ENCODE peak calls at places on chromosomes 2 and 18, in six cellular contexts. X is SK-N-SH, C is HepG2, V is K562, Q is HCT116, L is GM12878. N is an unnamed sample.

GRCh38 chr2:160494243-160494642 is 636 bp upstream of the RBMS1 start:
- DNase-seq in X (no peak), C (no peak), V (no peak), Q (no peak), L (no peak), N (no peak)

GRCh38 chr2:62741954-62742722 is 36.6 kb downstream of the EHBP1 start:
- DNase-seq in X (no peak), C (no peak), V (no peak), Q (no peak), L (no peak), N (peak; percentile 6)

GRCh38 chr18:3839481-3840075 is 389.6 kb downstream of the TGIF1 start:
- DNase-seq in X (no peak), C (no peak), V (no peak), Q (no peak), L (no peak), N (no peak)

GRCh38 chr18:22964116-22964515 is 31.0 kb downstream of the RBBP8 start:
- DNase-seq in X (no peak), C (no peak), V (no peak), Q (no peak), L (no peak), N (no peak)

GRCh38 chr2:237405605-237406004 is 8.4 kb downstream of the COL6A3 start:
- DNase-seq in X (no peak), C (no peak), V (no peak), Q (no peak), L (no peak), N (no peak)

GRCh38 chr2:96815326-96816126 is 542 bp upstream of the CNNM3 start:
- DNase-seq in X (peak; percentile 69), C (peak; percentile 39), V (peak; percentile 30), Q (no peak), L (no peak), N (no peak)

GRCh38 chr18:26956894-26957293 is 91.4 kb upstream of the AQP4 start:
- DNase-seq in X (no peak), C (no peak), V (no peak), Q (no peak), L (no peak), N (no peak)

GRCh38 chr2:37877457-37878315 is 47.4 kb upstream of the RMDN2 start:
- DNase-seq in X (peak; percentile 75), C (peak; percentile 62), V (peak; percentile 59), Q (peak; percentile 35), L (no peak), N (peak; percentile 7)

GRCh38 chr2:240965296-240965904 is 33.0 kb upstream of the SNED1 start:
- DNase-seq in X (peak; percentile 44), C (no peak), V (no peak), Q (no peak), L (no peak), N (no peak)

GRCh38 chr2:210584834-210585233 is 28.4 kb downstream of the CPS1 start:
- DNase-seq in X (no peak), C (peak; percentile 55), V (no peak), Q (peak; percentile 47), L (no peak), N (no peak)

GRCh38 chr2:128607981-128608506 is 289.4 kb upstream of the HS6ST1 start:
- DNase-seq in X (peak; percentile 51), C (no peak), V (no peak), Q (no peak), L (no peak), N (peak; percentile 26)

GRCh38 chr2:11701831-11702301 is 31.9 kb upstream of the NTSR2 start:
- DNase-seq in X (no peak), C (no peak), V (no peak), Q (no peak), L (peak; percentile 13), N (no peak)

GRCh38 chr2:196565982-196566381 is 73.5 kb upstream of the CCDC150 start:
- DNase-seq in X (peak; percentile 15), C (no peak), V (no peak), Q (no peak), L (no peak), N (no peak)

GRCh38 chr2:88865801-88866353 is 174.4 kb downstream of the RPIA start:
- DNase-seq in X (no peak), C (no peak), V (no peak), Q (no peak), L (no peak), N (no peak)

GRCh38 chr2:90069290-90069894 is 1377.9 kb downstream of the RPIA start:
- DNase-seq in X (peak; percentile 55), C (peak; percentile 40), V (peak; percentile 68), Q (no peak), L (no peak), N (peak; percentile 15)

GRCh38 chr18:48037481-48038271 is 107.2 kb upstream of the SMAD2 start:
- DNase-seq in X (peak; percentile 51), C (no peak), V (no peak), Q (peak; percentile 26), L (no peak), N (peak; percentile 47)

GRCh38 chr2:71469403-71470398 is 16.3 kb downstream of the DYSF start:
- DNase-seq in X (no peak), C (no peak), V (no peak), Q (no peak), L (no peak), N (no peak)

GRCh38 chr18:10965104-10965503 is 184.3 kb downstream of the PIEZO2 start:
- DNase-seq in X (no peak), C (no peak), V (no peak), Q (no peak), L (no peak), N (no peak)

GRCh38 chr2:133483201-133483600 is 85.1 kb downstream of the NCKAP5 start:
- DNase-seq in X (no peak), C (no peak), V (no peak), Q (no peak), L (no peak), N (no peak)

GRCh38 chr2:10071595-10071994 is 8.6 kb downstream of the CYS1 start:
- DNase-seq in X (no peak), C (no peak), V (no peak), Q (no peak), L (no peak), N (no peak)

GRCh38 chr2:152247337-152247695 is 71.8 kb upstream of the STAM2 start:
- DNase-seq in X (no peak), C (no peak), V (no peak), Q (no peak), L (no peak), N (no peak)

GRCh38 chr2:205688417-205689200 is 6.3 kb downstream of the NRP2 start:
- DNase-seq in X (no peak), C (no peak), V (no peak), Q (no peak), L (no peak), N (no peak)

GRCh38 chr2:39735648-39736047 is 43.4 kb downstream of the THUMPD2 start:
- DNase-seq in X (no peak), C (no peak), V (no peak), Q (no peak), L (no peak), N (no peak)

GRCh38 chr18:457120-457519 is 43.4 kb downstream of the COLEC12 start:
- DNase-seq in X (peak; percentile 65), C (no peak), V (no peak), Q (no peak), L (no peak), N (no peak)

GRCh38 chr18:61575419-61575818 is 242.2 kb downstream of the CDH20 start:
- DNase-seq in X (no peak), C (no peak), V (no peak), Q (no peak), L (no peak), N (no peak)

GRCh38 chr18:61569176-61569892 is 236.1 kb downstream of the CDH20 start:
- DNase-seq in X (no peak), C (no peak), V (no peak), Q (no peak), L (no peak), N (no peak)

GRCh38 chr18:61570070-61570469 is 236.8 kb downstream of the CDH20 start:
- DNase-seq in X (no peak), C (no peak), V (no peak), Q (no peak), L (no peak), N (no peak)

GRCh38 chr18:61574665-61575064 is 241.4 kb downstream of the CDH20 start:
- DNase-seq in X (no peak), C (no peak), V (no peak), Q (no peak), L (no peak), N (no peak)

GRCh38 chr18:61572871-61573270 is 239.6 kb downstream of the CDH20 start:
- DNase-seq in X (no peak), C (no peak), V (no peak), Q (no peak), L (no peak), N (no peak)
- TF ChIP-seq JUND in X (no peak), C (no peak), V (no peak), Q (no peak), L (no peak), N (no peak)

GRCh38 chr2:147382322-147382948 is 462.4 kb upstream of the ACVR2A start:
- DNase-seq in X (no peak), C (no peak), V (no peak), Q (no peak), L (no peak), N (peak; percentile 15)
- TF ChIP-seq JUND in X (no peak), C (no peak), V (no peak), Q (no peak), L (no peak), N (no peak)

DNA sequence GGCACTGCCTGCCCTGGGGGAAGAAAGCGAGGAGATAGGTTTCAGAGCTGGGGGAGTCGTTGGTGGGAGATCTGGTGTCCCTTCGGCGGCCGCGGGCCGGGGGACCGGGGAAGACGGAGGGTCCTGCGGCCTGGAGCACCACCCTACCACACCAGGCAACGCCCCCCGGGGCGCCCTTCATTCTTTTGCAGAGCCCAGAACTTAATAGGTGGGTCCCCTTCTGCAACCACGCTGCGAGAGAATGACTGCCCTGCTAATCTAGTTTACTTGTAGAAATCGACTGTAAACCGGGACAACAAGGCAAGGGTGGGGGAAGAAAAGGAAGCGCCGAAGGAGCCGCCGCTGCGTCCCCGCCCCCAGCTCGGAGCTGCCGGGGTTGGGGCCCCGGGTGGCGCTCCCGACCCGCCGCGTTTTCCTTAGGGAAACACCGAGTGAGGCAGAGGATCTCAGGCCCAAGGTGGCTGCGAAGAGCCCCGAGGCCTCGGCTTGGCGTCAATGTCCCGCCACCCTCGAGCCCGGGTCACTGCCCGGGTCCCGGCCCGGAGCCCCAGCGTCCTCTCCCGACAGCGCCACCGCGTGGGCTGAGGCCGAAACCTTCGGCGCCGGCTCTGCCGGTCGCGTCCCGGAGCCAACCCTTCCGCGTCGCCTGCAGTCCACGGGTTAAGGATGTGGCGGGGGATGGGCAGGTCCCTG is 5.4 kb upstream of the SATB2 start:
- DNase-seq in X (peak; percentile 90), C (no peak), V (no peak), Q (no peak), L (no peak), N (peak; percentile 92)
- TF ChIP-seq JUND in X (no peak), C (no peak), V (no peak), Q (no peak), L (no peak), N (no peak)

DNA sequence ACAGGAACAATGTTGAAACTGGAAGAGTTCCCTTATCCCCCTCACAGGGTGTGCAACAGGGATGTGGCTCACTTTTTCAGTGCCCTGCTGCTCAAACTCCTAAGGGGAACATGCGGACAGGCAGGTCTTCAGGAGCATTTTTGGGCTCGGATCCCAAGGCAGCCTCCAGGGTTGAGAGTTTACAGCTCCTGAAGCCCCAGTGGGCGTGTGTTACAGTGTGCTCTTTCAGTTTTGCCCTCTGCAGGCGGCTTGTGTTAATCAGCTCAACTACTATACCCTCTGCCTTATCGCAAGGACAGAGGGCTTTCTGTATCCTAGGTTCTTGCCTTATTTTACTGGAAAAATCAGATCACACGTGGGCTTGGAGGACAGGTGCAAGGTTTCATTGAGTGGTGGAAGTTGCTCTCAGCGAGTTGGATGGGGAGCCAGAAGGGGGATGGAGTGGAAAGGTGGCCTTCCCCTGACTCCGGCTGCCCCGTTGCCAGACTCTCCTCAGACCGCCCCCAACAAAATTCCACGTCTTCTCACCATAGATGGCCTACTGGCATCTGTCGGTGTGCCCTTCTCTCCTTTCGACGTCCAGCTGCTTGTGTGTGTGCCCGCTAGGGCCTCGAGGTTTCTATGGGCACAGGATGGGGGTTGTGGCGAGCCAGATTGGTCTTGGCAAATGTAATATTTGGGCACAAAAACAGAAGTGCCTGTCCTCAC is 541.9 kb downstream of the TMX3 start:
- DNase-seq in X (no peak), C (peak; percentile 27), V (no peak), Q (no peak), L (no peak), N (peak; percentile 23)
- TF ChIP-seq JUND in X (no peak), C (no peak), V (no peak), Q (no peak), L (no peak), N (no peak)